ENCODE peak calls at places on chromosomes 5 and 9, in seven cellular contexts. One of them, this sample, is unnamed.

GRCh38 chr5:54693936-54694510 is 176.5 kb downstream of the SNX18 start:
- DNase-seq in psoas muscle: no peak
- DNase-seq in lower leg skin: no peak
- DNase-seq in Panc1: no peak
- DNase-seq in AG04450: no peak
- DNase-seq in mucosa of descending colon: no peak
- DNase-seq in heart left ventricle: no peak
- DNase-seq in this sample: no peak

GRCh38 chr5:65262590-65263189 is 219.0 kb downstream of the ADAMTS6 start:
- DNase-seq in psoas muscle: no peak
- DNase-seq in lower leg skin: no peak
- DNase-seq in Panc1: no peak
- DNase-seq in AG04450: peak
- DNase-seq in mucosa of descending colon: no peak
- DNase-seq in heart left ventricle: peak
- DNase-seq in this sample: no peak

GRCh38 chr5:137997726-137998213 is 35.1 kb downstream of the FAM13B start:
- DNase-seq in Panc1: no peak
- DNase-seq in lower leg skin: no peak
- DNase-seq in heart left ventricle: no peak
- DNase-seq in mucosa of descending colon: no peak
- DNase-seq in psoas muscle: no peak
- DNase-seq in AG04450: no peak
- DNase-seq in this sample: no peak

GRCh38 chr9:68492801-68493200 is 47.9 kb downstream of the TMEM252 start:
- DNase-seq in mucosa of descending colon: no peak
- DNase-seq in psoas muscle: no peak
- DNase-seq in Panc1: no peak
- DNase-seq in heart left ventricle: no peak
- DNase-seq in lower leg skin: no peak
- DNase-seq in AG04450: no peak
- DNase-seq in this sample: peak

GRCh38 chr9:110546411-110546871 is 33.1 kb downstream of the SVEP1 start:
- DNase-seq in AG04450: no peak
- DNase-seq in lower leg skin: no peak
- DNase-seq in heart left ventricle: peak
- DNase-seq in Panc1: no peak
- DNase-seq in mucosa of descending colon: no peak
- DNase-seq in psoas muscle: no peak
- DNase-seq in this sample: no peak

GRCh38 chr5:67699560-67699959 is 503.0 kb upstream of the CD180 start:
- DNase-seq in psoas muscle: no peak
- DNase-seq in mucosa of descending colon: no peak
- DNase-seq in lower leg skin: no peak
- DNase-seq in AG04450: no peak
- DNase-seq in Panc1: no peak
- DNase-seq in heart left ventricle: no peak
- DNase-seq in this sample: no peak

GRCh38 chr9:15867334-15867733 is 314.5 kb downstream of the CCDC171 start:
- DNase-seq in lower leg skin: no peak
- DNase-seq in psoas muscle: no peak
- DNase-seq in AG04450: no peak
- DNase-seq in heart left ventricle: no peak
- DNase-seq in Panc1: no peak
- DNase-seq in mucosa of descending colon: no peak
- DNase-seq in this sample: no peak

GRCh38 chr9:92954078-92954861 is 6.9 kb downstream of the FGD3 start:
- DNase-seq in lower leg skin: peak
- DNase-seq in AG04450: no peak
- DNase-seq in Panc1: no peak
- DNase-seq in psoas muscle: no peak
- DNase-seq in mucosa of descending colon: peak
- DNase-seq in heart left ventricle: peak
- DNase-seq in this sample: no peak

GRCh38 chr9:98097836-98098235 is 21.2 kb downstream of the TRIM14 start:
- DNase-seq in AG04450: no peak
- DNase-seq in Panc1: no peak
- DNase-seq in lower leg skin: peak
- DNase-seq in psoas muscle: no peak
- DNase-seq in heart left ventricle: no peak
- DNase-seq in mucosa of descending colon: no peak
- DNase-seq in this sample: no peak

GRCh38 chr5:88734983-88735382 is 148.0 kb downstream of the MEF2C start:
- DNase-seq in psoas muscle: no peak
- DNase-seq in AG04450: no peak
- DNase-seq in heart left ventricle: no peak
- DNase-seq in Panc1: no peak
- DNase-seq in mucosa of descending colon: no peak
- DNase-seq in lower leg skin: no peak
- DNase-seq in this sample: no peak

GRCh38 chr9:19432473-19432872 is 23.7 kb downstream of the ACER2 start:
- DNase-seq in AG04450: no peak
- DNase-seq in heart left ventricle: no peak
- DNase-seq in Panc1: no peak
- DNase-seq in lower leg skin: no peak
- DNase-seq in mucosa of descending colon: no peak
- DNase-seq in psoas muscle: no peak
- DNase-seq in this sample: no peak

GRCh38 chr9:97904725-97905124 is 17.6 kb downstream of the TRMO start:
- DNase-seq in heart left ventricle: no peak
- DNase-seq in psoas muscle: no peak
- DNase-seq in lower leg skin: no peak
- DNase-seq in mucosa of descending colon: peak
- DNase-seq in AG04450: no peak
- DNase-seq in Panc1: no peak
- DNase-seq in this sample: no peak

GRCh38 chr9:108225371-108225905 is 630.3 kb downstream of the ACTL7B start:
- DNase-seq in AG04450: no peak
- DNase-seq in heart left ventricle: no peak
- DNase-seq in psoas muscle: no peak
- DNase-seq in mucosa of descending colon: no peak
- DNase-seq in lower leg skin: no peak
- DNase-seq in Panc1: no peak
- DNase-seq in this sample: no peak

DNA sequence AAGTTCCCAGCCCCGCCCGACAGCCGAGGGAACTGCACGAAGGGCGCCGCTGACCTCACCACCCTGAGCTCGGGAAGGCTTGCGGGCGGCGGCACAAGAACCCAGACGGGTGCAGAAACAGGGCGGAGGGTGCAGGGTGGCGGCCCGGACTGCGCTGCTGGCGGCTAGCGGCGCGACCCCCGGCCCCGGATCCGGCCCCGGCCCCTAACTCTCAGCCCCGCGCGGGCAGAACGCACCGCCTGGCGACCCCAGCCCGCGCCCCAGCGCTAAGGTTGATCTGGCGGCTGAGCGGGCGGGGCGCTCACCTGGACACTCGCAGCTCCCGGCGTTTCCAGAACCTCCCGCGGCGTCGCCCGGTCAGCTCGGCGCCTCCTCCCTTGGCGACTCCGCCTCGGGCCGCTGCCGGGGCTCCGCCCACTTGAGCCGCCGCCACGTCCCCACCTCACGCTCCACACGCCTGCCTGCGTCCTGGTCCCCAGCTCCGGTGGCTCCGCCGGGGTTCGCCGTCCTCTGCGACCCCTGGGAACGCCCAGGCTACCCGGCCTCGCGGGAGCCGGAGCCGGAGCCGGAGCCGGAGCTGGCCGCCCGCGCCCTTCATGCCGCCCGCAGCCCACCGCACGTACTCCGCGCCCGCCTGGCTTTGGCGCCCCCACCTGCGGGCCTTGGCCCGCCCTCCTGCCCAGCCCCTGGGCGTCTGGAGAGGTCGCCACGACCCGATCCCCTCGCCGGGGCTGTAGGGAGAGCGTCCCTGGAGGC is at the start of gene P4HA2:
- DNase-seq in Panc1: peak
- DNase-seq in psoas muscle: peak
- DNase-seq in lower leg skin: peak
- DNase-seq in heart left ventricle: peak
- DNase-seq in AG04450: no peak
- DNase-seq in mucosa of descending colon: peak
- DNase-seq in this sample: peak
- TF ChIP-seq CTCF in Panc1: no peak
- TF ChIP-seq CTCF in psoas muscle: peak
- TF ChIP-seq CTCF in lower leg skin: no peak
- TF ChIP-seq CTCF in heart left ventricle: no peak
- TF ChIP-seq CTCF in AG04450: no peak
- TF ChIP-seq CTCF in mucosa of descending colon: no peak
- TF ChIP-seq CTCF in this sample: peak

GRCh38 chr5:51691538-51691937 is 308.3 kb downstream of the ISL1 start:
- DNase-seq in Panc1: no peak
- DNase-seq in heart left ventricle: no peak
- DNase-seq in lower leg skin: no peak
- DNase-seq in AG04450: no peak
- DNase-seq in psoas muscle: no peak
- DNase-seq in mucosa of descending colon: no peak
- DNase-seq in this sample: no peak

GRCh38 chr5:51694826-51695225 is 311.6 kb downstream of the ISL1 start:
- DNase-seq in Panc1: no peak
- DNase-seq in heart left ventricle: no peak
- DNase-seq in lower leg skin: no peak
- DNase-seq in psoas muscle: no peak
- DNase-seq in AG04450: no peak
- DNase-seq in mucosa of descending colon: no peak
- DNase-seq in this sample: no peak

GRCh38 chr5:51696122-51696521 is 312.9 kb downstream of the ISL1 start:
- DNase-seq in Panc1: no peak
- DNase-seq in mucosa of descending colon: no peak
- DNase-seq in psoas muscle: no peak
- DNase-seq in AG04450: no peak
- DNase-seq in heart left ventricle: no peak
- DNase-seq in lower leg skin: no peak
- DNase-seq in this sample: no peak
- H3K4me3 ChIP-seq in Panc1: no peak
- H3K4me3 ChIP-seq in mucosa of descending colon: no peak
- H3K4me3 ChIP-seq in psoas muscle: no peak
- H3K4me3 ChIP-seq in AG04450: no peak
- H3K4me3 ChIP-seq in heart left ventricle: no peak
- H3K4me3 ChIP-seq in lower leg skin: no peak
- H3K4me3 ChIP-seq in this sample: no peak

DNA sequence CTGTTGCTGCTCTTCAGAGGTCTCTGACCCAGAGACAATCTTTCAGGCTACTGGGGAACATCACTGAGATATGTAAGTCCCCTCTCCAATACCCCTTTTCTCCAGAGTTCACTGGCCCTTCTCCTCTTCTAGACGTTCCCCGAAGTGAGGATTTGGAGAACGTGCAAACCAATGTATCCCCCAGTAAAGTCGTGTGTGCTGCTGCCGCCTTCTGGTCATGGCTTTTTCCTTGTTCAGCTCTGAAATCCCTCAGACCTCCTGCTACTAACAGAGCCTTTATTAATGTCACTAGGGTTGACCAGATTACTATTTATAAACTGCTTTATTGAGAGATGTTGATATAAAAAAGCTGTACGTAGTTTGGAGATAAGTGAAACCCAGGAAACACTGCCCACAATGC is 1028.6 kb downstream of the CDH9 start:
- DNase-seq in AG04450: no peak
- DNase-seq in heart left ventricle: no peak
- DNase-seq in mucosa of descending colon: no peak
- DNase-seq in lower leg skin: no peak
- DNase-seq in psoas muscle: no peak
- DNase-seq in Panc1: no peak
- DNase-seq in this sample: no peak
- TF ChIP-seq CTCF in AG04450: no peak
- TF ChIP-seq CTCF in heart left ventricle: no peak
- TF ChIP-seq CTCF in mucosa of descending colon: no peak
- TF ChIP-seq CTCF in lower leg skin: no peak
- TF ChIP-seq CTCF in psoas muscle: no peak
- TF ChIP-seq CTCF in Panc1: peak
- TF ChIP-seq CTCF in this sample: no peak

GRCh38 chr9:133962341-133962740 is 29.8 kb downstream of the VAV2 start:
- DNase-seq in Panc1: no peak
- DNase-seq in psoas muscle: no peak
- DNase-seq in AG04450: no peak
- DNase-seq in lower leg skin: no peak
- DNase-seq in mucosa of descending colon: peak
- DNase-seq in heart left ventricle: no peak
- DNase-seq in this sample: peak
- H3K4me3 ChIP-seq in Panc1: no peak
- H3K4me3 ChIP-seq in psoas muscle: no peak
- H3K4me3 ChIP-seq in AG04450: no peak
- H3K4me3 ChIP-seq in lower leg skin: no peak
- H3K4me3 ChIP-seq in mucosa of descending colon: no peak
- H3K4me3 ChIP-seq in heart left ventricle: no peak
- H3K4me3 ChIP-seq in this sample: no peak

This sample was measured in pancreas.